ENCODE peak calls at places on chromosomes 6 and 20, in five cellular contexts. O, G, N, M and F are unnamed samples.

GRCh38 chr20:36572701-36573102 is 695 bp upstream of the TGIF2 start:
- DNase-seq in M (peak), G (no peak), N (peak), O (no peak), F (peak)

GRCh38 chr20:56380375-56380774 is 11.6 kb downstream of the AURKA start:
- DNase-seq in G (no peak), M (no peak), O (no peak), N (no peak), F (no peak)

GRCh38 chr6:139288496-139289040 is 3.2 kb downstream of the TXLNB start:
- DNase-seq in N (no peak), M (no peak), G (no peak), O (no peak), F (no peak)

GRCh38 chr6:149985506-149985937 is 21.8 kb downstream of the ULBP1 start:
- DNase-seq in N (no peak), G (no peak), O (no peak), M (no peak), F (no peak)

GRCh38 chr6:86738078-86738477 is 199.2 kb upstream of the HTR1E start:
- DNase-seq in N (no peak), M (no peak), O (no peak), G (no peak), F (no peak)

GRCh38 chr6:158285321-158285960 is 26.8 kb upstream of the TULP4 start:
- DNase-seq in G (no peak), O (no peak), M (peak), N (no peak), F (peak)

GRCh38 chr6:107144014-107144413 is 28.7 kb upstream of the BEND3 start:
- DNase-seq in O (no peak), N (no peak), M (no peak), G (no peak), F (no peak)

GRCh38 chr20:62066339-62066982 is 780 bp upstream of the TAF4 start:
- DNase-seq in G (peak), M (peak), O (peak), N (peak), F (peak)

GRCh38 chr20:63062188-63063140 is 55.7 kb upstream of the BHLHE23 start:
- DNase-seq in O (no peak), G (no peak), M (no peak), N (no peak), F (no peak)

GRCh38 chr20:52434041-52434425 is 242.5 kb upstream of the ZFP64 start:
- DNase-seq in G (no peak), O (no peak), M (no peak), N (no peak), F (no peak)

GRCh38 chr6:106104941-106105340 is 18.8 kb downstream of the PRDM1 start:
- DNase-seq in G (no peak), O (no peak), M (no peak), N (no peak), F (no peak)

GRCh38 chr20:56343861-56344381 is 14.9 kb upstream of the FAM210B start:
- DNase-seq in O (no peak), M (peak), G (peak), N (peak), F (peak)

GRCh38 chr6:34018961-34019606 is 126.8 kb downstream of the GRM4 start:
- DNase-seq in O (no peak), G (no peak), N (no peak), M (no peak), F (no peak)

GRCh38 chr20:61126369-61127195 is 125.5 kb upstream of the CDH4 start:
- DNase-seq in N (no peak), M (no peak), O (no peak), G (no peak), F (no peak)

GRCh38 chr20:44409132-44409600 is 53.7 kb downstream of the HNF4A start:
- DNase-seq in G (no peak), M (no peak), N (no peak), O (no peak), F (no peak)

GRCh38 chr20:44856847-44857448 is 28.6 kb upstream of the YWHAB start:
- DNase-seq in G (no peak), O (no peak), M (no peak), N (no peak), F (no peak)

GRCh38 chr6:25995507-25995906 is 32.9 kb downstream of the TRIM38 start:
- DNase-seq in O (no peak), M (no peak), N (no peak), G (no peak), F (no peak)

GRCh38 chr20:61878478-61879302 is 187.0 kb downstream of the TAF4 start:
- DNase-seq in G (no peak), M (no peak), O (no peak), N (no peak), F (no peak)

GRCh38 chr20:31607640-31608255 is 2.7 kb downstream of the ID1 start:
- DNase-seq in G (peak), M (no peak), N (no peak), O (no peak), F (no peak)

GRCh38 chr20:4666001-4666470 is 55.7 kb upstream of the PRND start:
- DNase-seq in O (no peak), M (no peak), G (no peak), N (no peak), F (no peak)

GRCh38 chr6:160858886-160859285 is 132.7 kb upstream of the MAP3K4 start:
- DNase-seq in N (no peak), M (no peak), O (no peak), G (no peak), F (no peak)

GRCh38 chr6:121093928-121094327 is 240.4 kb downstream of the TBC1D32 start:
- DNase-seq in G (no peak), N (no peak), O (no peak), M (no peak), F (no peak)

GRCh38 chr6:37225350-37226169 is 32.0 kb upstream of the TBC1D22B start:
- DNase-seq in G (no peak), N (no peak), M (no peak), O (no peak), F (no peak)

GRCh38 chr6:152746172-152746553 is 4.4 kb upstream of the VIP start:
- DNase-seq in N (no peak), G (no peak), M (no peak), O (no peak), F (no peak)

GRCh38 chr6:150004101-150004782 is 21.1 kb downstream of the RAET1L start:
- DNase-seq in N (no peak), G (peak), M (no peak), O (no peak), F (no peak)